ENCODE peak calls at places on chromosome 15, in four cellular contexts. Y is HepG2, O is WTC11, G is GM12878. F is an unnamed sample.
A peak's percentile ranks its signal among the peaks of the same experiment; 100 is the strongest.

GRCh38 chr15:78177447-78177873 is 28.3 kb downstream of the IDH3A start:
- DNase-seq in Y (peak; percentile 30), O (peak; percentile 87), G (no peak), F (peak; percentile 72)

GRCh38 chr15:26773485-26773877 is 615 bp upstream of the GABRB3 start:
- DNase-seq in Y (no peak), O (peak; percentile 39), G (no peak), F (no peak)

GRCh38 chr15:77481670-77482069 is 61.0 kb downstream of the HMG20A start:
- DNase-seq in Y (no peak), O (no peak), G (no peak), F (no peak)

GRCh38 chr15:57559875-57560274 is 31.8 kb upstream of the MYZAP start:
- DNase-seq in Y (peak; percentile 88), O (peak; percentile 87), G (no peak), F (peak; percentile 72)

GRCh38 chr15:38129531-38130199 is 123.0 kb upstream of the SPRED1 start:
- DNase-seq in Y (no peak), O (no peak), G (peak; percentile 39), F (peak; percentile 7)

GRCh38 chr15:42940527-42940926 is 19.9 kb upstream of the TTBK2 start:
- DNase-seq in Y (no peak), O (no peak), G (no peak), F (no peak)

GRCh38 chr15:95946241-95946640 is 384.3 kb upstream of the NR2F2 start:
- DNase-seq in Y (no peak), O (no peak), G (no peak), F (no peak)

GRCh38 chr15:26029146-26029545 is 166.0 kb upstream of the ATP10A start:
- DNase-seq in Y (no peak), O (no peak), G (no peak), F (no peak)

GRCh38 chr15:88982304-88982945 is 69.2 kb upstream of the MFGE8 start:
- DNase-seq in Y (no peak), O (no peak), G (peak; percentile 83), F (no peak)

GRCh38 chr15:77591960-77592613 is 40.6 kb downstream of the LINGO1 start:
- DNase-seq in Y (no peak), O (no peak), G (no peak), F (no peak)

DNA sequence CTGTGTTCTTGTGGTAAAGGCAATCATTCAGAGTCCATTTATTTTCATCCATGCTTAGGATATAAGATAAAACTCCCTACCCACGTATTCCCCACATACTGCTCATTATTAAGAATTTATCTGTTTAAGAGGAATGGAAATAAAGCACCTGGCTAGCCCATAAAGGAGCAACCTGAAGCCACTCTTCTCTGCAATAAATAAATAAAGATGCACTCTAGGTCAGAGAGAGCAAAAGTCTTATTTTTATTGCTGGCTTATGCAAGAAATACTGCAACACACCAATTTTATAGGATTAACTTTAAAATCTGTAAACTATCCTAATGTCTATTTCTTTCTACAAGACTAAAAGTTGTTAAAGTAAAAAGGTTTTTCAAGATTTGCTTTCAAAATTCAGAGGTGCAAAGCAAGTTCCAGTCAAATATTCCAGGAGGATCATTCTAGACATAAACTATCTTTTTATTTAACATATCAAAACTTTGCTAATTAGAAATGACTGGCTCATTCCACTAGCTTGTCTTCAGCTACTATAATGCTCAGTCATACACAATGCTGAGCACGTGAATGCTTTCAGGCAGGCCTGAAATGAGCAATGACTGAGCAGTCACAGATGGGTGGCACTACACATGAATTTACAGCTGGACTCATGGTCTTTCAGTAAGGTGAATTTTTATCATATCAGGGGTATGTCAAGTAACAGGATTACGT is 7.1 kb downstream of the TJP1 start:
- DNase-seq in Y (peak; percentile 41), O (no peak), G (no peak), F (peak; percentile 47)
- TF ChIP-seq TCF7 in Y (no peak), O (no peak), G (no peak), F (no peak)

DNA sequence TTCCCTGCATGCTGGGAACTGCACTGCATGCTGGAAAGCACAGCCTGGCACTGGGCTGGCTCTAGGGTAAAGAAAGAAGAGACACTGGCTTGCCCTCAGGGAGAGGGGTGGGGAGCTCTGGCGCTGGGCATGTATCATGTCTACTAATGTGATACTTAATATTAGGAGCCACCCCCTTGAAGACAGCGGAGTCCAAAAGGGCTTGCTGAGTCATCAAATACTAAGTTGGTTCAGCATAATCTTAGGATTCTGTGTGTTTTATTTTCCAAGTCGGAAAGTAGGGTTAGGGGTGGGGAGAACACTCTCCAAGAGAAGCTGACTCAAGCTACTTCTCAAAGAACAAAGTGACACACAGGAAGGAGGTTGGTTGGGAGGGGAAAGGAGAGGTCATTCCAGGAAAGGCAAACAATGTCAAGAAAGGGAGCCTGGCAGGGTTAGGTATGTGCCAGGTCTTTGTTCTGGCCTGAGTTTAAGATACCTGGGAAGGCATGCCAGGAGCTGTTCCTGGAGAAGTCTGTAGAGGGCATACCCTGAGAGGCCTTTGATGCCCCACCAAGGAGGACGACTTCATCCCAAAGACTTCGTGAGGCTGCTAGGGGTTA is 237.8 kb upstream of the NR2E3 start:
- DNase-seq in Y (no peak), O (peak; percentile 46), G (no peak), F (no peak)
- TF ChIP-seq TCF7 in Y (no peak), O (no peak), G (no peak), F (no peak)

DNA sequence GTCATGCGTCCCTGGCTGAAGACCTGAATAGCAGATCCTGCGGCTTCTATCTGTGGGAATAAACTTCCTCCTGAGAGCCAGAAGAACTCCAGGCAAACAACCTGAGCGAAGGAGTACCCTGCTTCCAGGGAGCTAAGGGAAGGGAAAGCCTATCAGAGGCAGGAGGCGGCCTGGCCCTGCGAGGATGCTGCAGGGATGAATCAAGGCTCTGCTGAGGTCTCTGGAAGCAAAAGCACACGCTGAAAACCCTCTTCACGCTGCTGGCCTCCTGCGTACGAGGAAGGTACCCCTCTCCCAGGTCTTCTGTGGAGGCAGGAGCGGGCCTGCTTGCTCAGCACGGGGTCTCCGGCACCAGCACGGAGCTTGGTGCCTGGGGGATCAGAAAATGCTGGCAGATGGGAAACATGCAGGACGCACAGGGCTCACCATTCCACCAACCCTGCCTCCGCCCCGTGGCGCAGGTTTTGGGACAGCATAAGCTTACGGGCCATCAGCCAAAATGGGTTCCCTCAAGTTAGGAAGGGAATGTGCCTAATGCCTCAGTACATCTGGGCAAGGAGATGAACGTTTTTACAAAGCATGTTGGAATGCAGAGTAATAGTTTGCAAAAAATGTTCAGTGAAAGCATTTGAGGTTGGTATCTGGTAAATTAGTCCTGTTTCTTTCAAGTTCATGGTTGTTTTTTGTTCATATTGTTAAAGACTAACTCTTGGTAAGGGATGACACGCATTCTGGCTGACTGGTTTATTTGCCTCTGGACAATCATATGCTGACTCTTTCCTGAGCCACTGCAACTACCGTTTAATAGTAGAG is 72.3 kb downstream of the CHSY1 start:
- DNase-seq in Y (no peak), O (no peak), G (no peak), F (no peak)
- TF ChIP-seq TCF7 in Y (no peak), O (no peak), G (no peak), F (no peak)

DNA sequence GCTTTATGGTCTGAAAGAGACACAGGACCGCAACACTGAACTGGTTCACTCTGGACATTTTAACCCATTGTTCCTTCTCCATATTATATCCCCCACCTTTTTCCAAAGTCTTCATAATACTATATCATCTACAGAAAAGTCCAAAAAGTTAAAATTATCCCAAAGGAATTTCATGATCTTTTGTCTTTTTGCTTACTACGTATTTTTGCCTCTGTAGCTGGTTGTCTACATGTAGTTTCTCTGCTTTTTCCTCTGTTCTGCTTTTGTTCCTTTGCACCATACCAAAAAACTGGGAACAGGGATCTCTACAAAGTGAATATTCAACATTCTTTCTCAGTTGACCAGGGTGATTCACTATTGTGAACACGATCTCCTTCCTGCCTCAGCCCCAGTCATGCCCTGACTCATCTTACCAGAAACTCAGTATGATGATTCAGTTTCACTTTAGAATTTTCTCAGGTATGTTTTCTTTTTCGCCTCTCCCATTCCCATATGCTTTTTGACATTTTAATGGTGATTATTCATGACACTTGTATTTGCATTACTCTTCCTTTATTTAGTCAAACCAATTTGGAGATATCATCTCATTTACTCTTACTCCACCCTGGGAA is 14.4 kb downstream of the EMC4 start:
- DNase-seq in Y (peak; percentile 6), O (no peak), G (no peak), F (no peak)
- TF ChIP-seq TCF7 in Y (no peak), O (no peak), G (no peak), F (no peak)

DNA sequence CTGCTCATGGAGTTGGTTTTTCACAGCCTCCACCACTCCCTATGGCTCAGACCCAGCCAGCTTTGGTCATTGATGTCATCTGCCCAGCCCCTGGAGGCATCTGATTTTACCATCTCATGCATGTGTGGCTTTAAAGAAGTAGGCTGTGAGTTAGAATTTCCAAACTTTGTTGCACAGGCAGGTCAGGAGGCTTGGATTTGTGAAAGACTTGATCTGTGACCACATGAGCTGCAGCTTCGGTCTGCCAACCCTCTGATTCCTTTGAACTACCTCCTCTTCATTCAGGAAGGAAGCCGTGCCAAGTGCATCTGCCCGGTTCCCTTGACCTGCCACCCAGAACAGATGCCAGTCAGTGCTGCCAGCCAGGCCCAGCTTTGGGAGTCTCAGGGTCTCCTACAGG is 9.2 kb downstream of the CTXND1 start:
- DNase-seq in Y (no peak), O (no peak), G (no peak), F (no peak)
- TF ChIP-seq TCF7 in Y (no peak), O (no peak), G (no peak), F (no peak)

DNA sequence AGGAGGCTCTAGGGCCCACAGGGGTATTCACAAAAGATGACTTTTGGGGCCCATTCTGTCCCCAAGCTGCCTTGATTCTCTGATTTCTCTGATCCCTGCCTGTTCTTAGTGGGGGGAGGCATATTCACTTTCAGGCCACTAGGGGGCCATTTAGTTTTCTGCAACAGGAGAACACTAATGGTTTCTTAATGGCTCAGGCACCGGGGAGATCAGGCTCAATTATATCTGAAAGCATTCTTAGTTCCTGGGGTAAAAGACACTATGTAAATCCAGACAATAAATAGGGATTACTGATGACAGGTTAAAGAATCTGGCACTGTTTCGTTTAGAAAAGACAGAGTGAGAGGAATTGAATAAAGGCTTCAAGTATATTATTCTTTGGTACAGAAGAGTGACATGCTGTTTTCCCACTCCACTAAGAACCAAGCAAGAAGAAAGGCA is 2.5 kb upstream of the INAFM2 start:
- DNase-seq in Y (peak; percentile 66), O (peak; percentile 50), G (no peak), F (peak; percentile 69)
- TF ChIP-seq TCF7 in Y (no peak), O (no peak), G (no peak), F (no peak)

GRCh38 chr15:99954361-99955180 is 221.3 kb upstream of the LYSMD4 start:
- DNase-seq in Y (no peak), O (no peak), G (no peak), F (no peak)

GRCh38 chr15:99955181-99955525 is 221.9 kb upstream of the LYSMD4 start:
- DNase-seq in Y (no peak), O (no peak), G (no peak), F (no peak)

GRCh38 chr15:99956022-99956775 is 223.0 kb upstream of the LYSMD4 start:
- DNase-seq in Y (no peak), O (no peak), G (no peak), F (no peak)

GRCh38 chr15:99955532-99955931 is 222.3 kb upstream of the LYSMD4 start:
- DNase-seq in Y (no peak), O (no peak), G (no peak), F (no peak)

DNA sequence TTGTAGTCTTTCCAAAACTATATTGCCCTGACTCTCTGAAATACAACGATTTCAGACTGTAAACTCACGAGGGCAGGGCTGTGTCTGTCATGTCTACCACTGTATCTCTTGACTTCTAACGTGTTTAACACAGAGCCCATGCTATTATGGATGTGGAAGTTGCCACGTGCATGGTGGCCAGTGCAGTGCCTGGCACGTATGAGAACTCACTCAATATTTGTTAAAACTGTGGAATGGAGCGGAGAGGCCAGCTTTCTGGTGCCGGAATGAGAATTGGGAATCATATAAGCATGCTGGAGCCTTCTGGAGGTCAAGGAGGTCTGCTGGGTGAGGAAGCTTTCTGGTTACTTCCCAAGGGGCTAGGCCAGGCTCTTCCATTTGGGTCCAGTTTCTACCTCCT is 220.6 kb upstream of the LYSMD4 start:
- DNase-seq in Y (no peak), O (no peak), G (no peak), F (no peak)
- TF ChIP-seq TCF7 in Y (no peak), O (no peak), G (no peak), F (no peak)